ENCODE peak calls at places on chromosomes 7 and 10, in six cellular contexts. X is prostate gland, E is lower lobe of right lung, T is WERI-Rb-1, R is gastrocnemius medialis, Z is heart right ventricle. M is an unnamed sample.

GRCh38 chr10:122232781-122233180 is 38.3 kb upstream of the BTBD16 start:
- DNase-seq in E (no peak), X (no peak), T (no peak), Z (no peak), R (no peak), M (no peak)

GRCh38 chr10:117138838-117139580 is 939 bp upstream of the VAX1 start:
- DNase-seq in T (peak; percentile 25), E (no peak), R (no peak), Z (no peak), X (no peak), M (no peak)

GRCh38 chr10:30992671-30993070 is 39.0 kb downstream of the ZNF438 start:
- DNase-seq in X (no peak), R (no peak), T (no peak), E (no peak), Z (no peak), M (no peak)

GRCh38 chr10:14822879-14823755 is 14.7 kb downstream of the CDNF start:
- DNase-seq in Z (peak; percentile 23), T (no peak), X (no peak), E (no peak), R (no peak), M (peak; percentile 40)

GRCh38 chr7:29091121-29091601 is 55.2 kb downstream of the CPVL start:
- DNase-seq in R (no peak), T (no peak), X (no peak), Z (peak; percentile 48), E (no peak), M (no peak)

GRCh38 chr7:105612806-105613205 is 31.5 kb upstream of the EFCAB10 start:
- DNase-seq in Z (no peak), T (no peak), R (no peak), E (no peak), X (no peak), M (no peak)

GRCh38 chr10:43383204-43383971 is 12.0 kb downstream of the FXYD4 start:
- DNase-seq in Z (no peak), R (no peak), T (no peak), E (no peak), X (no peak), M (no peak)

GRCh38 chr7:15326044-15326644 is 235.7 kb downstream of the AGMO start:
- DNase-seq in T (no peak), E (no peak), R (no peak), Z (no peak), X (no peak), M (no peak)

GRCh38 chr7:45259966-45260646 is 102.5 kb downstream of the RAMP3 start:
- DNase-seq in R (no peak), Z (peak; percentile 43), E (peak; percentile 77), T (peak; percentile 72), X (peak; percentile 22), M (peak; percentile 57)

GRCh38 chr7:41333506-41333905 is 369.4 kb downstream of the INHBA start:
- DNase-seq in E (no peak), X (no peak), Z (no peak), R (no peak), T (no peak), M (no peak)

GRCh38 chr10:133441780-133442179 is 12.0 kb upstream of the SCART1 start:
- DNase-seq in X (no peak), T (peak; percentile 3), R (no peak), Z (no peak), E (no peak), M (no peak)

GRCh38 chr10:103772096-103772845 is 83.1 kb downstream of the SH3PXD2A start:
- DNase-seq in X (peak; percentile 71), R (peak; percentile 76), E (peak; percentile 79), T (peak; percentile 67), Z (peak; percentile 87), M (peak; percentile 50)

GRCh38 chr7:150450491-150450992 is at the start of gene GIMAP8:
- DNase-seq in T (no peak), R (peak; percentile 35), X (no peak), E (peak; percentile 82), Z (peak; percentile 80), M (peak; percentile 81)

GRCh38 chr7:50664461-50664922 is 99.3 kb upstream of the DDC start:
- DNase-seq in X (no peak), E (no peak), R (no peak), T (no peak), Z (no peak), M (no peak)

GRCh38 chr7:156778201-156778600 is 114.8 kb downstream of the LMBR1 start:
- DNase-seq in E (no peak), X (no peak), Z (no peak), R (no peak), T (no peak), M (no peak)
- TF ChIP-seq CTCF in E (no peak), X (no peak), Z (no peak), R (no peak), T (no peak), M (no peak)

DNA sequence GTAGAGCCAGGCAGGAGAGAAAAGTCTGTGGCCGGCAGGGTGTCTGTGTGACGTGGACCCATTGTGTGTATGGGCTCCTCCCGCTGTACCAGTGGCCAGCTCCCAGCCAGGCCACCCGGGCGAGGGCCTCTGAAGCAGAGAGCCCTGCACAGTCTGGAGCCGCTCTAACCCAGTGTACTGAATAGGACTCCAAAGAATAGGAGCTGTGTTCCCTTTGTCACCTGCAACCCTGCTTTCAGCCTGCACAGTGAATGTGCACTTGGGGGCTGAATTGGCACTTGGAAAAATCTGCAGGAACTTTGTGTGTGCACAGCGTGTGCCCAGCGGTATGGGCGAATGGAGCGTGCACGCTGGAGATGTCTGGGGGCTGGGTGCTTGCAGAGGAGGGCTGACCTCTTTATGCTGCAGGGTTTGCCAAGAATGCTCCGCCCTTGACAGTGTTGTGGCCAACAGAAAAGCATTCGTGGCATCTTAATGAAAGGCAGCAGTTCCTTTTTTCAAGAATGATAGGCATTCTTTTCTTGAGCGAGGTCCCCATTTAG is 216.2 kb downstream of the AUTS2 start:
- DNase-seq in Z (peak; percentile 25), E (no peak), T (no peak), R (no peak), X (no peak), M (no peak)
- H3K27ac ChIP-seq in Z (no peak overlapping the region), E (no peak overlapping the region), T (no peak overlapping the region), R (no peak overlapping the region), X (no peak overlapping the region), M (no peak overlapping the region)

GRCh38 chr10:80536361-80536835 is 1.3 kb upstream of the SH2D4B start:
- DNase-seq in E (no peak), R (no peak), Z (no peak), X (no peak), T (peak; percentile 4), M (no peak)

GRCh38 chr10:80537705-80538480 is at the start of gene SH2D4B:
- DNase-seq in Z (no peak), R (no peak), X (no peak), T (no peak), E (no peak), M (no peak)

GRCh38 chr10:80538481-80539185 is 931 bp downstream of the SH2D4B start:
- DNase-seq in X (no peak), E (no peak), T (no peak), Z (no peak), R (no peak), M (no peak)

GRCh38 chr10:80537086-80537704 is 507 bp upstream of the SH2D4B start:
- DNase-seq in Z (no peak), E (no peak), T (no peak), X (no peak), R (no peak), M (no peak)

DNA sequence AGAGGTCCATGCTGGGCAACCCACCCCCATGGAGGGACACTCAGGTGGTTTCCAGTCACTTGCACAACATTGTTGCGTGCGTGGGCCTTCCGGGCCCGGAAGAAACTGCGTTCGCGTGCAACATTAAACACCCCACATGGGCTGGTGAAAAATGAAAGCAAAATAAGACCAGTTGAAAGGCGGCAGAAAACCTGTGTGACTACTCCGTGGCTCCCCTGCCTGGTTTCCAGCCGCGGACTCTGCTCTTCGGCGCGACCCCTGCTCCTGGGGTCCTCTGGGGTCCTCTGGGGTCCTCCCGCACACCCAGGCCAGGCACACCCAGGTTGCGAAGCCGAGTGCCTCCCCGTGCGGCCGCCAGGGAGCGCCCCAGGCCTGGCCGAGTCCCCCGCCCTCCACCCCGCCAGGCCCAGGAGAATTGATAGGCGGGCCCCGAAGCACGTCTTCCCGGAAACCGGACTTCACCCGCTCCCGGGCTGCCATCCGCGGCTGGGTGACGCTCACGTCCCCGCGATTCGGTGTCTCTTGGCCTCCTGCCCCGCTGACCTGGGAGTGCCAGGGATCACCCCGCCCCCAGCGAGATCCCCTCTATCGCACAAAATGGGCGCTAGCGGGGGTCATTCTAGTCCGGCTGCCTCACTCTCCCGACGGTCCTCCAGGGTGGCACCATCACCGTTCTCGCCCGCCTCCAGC is 1.9 kb upstream of the SH2D4B start:
- DNase-seq in Z (peak; percentile 70), E (peak; percentile 86), R (no peak), T (no peak), X (no peak), M (peak; percentile 67)
- TF ChIP-seq CTCF in Z (peak; percentile 67), E (peak; percentile 78), R (peak; percentile 45), T (no peak), X (peak; percentile 56), M (peak; percentile 58)

GRCh38 chr10:109892087-109892486 is 31.2 kb downstream of the XPNPEP1 start:
- DNase-seq in T (no peak), R (no peak), E (no peak), X (no peak), Z (no peak), M (no peak)
- H3K27ac ChIP-seq in T (no peak overlapping the region), R (peak overlapping the region; percentile 3), E (no peak overlapping the region), X (no peak overlapping the region), Z (peak overlapping the region; percentile 82), M (no peak overlapping the region)